ENCODE peak calls at places on chromosomes 7 and 10, in seven cellular contexts. I, Z, C, V, J, F and L are unnamed samples.

GRCh38 chr7:49166441-49166840 is 242.1 kb downstream of the CDC14C start:
- DNase-seq in J (no peak), I (no peak), Z (no peak), C (no peak), V (no peak), F (no peak), L (no peak)

GRCh38 chr10:86969421-86970041 is 1.2 kb downstream of the ADIRF start:
- DNase-seq in I (no peak), J (peak), Z (peak), F (no peak), V (peak), C (peak), L (no peak)

GRCh38 chr7:14888904-14889482 is 13.6 kb downstream of the DGKB start:
- DNase-seq in J (no peak), Z (peak), C (no peak), I (no peak), F (no peak), V (no peak), L (no peak)

GRCh38 chr7:19963695-19964094 is 190.3 kb upstream of the TMEM196 start:
- DNase-seq in V (no peak), J (no peak), I (no peak), C (no peak), Z (no peak), F (no peak), L (no peak)

GRCh38 chr10:58028597-58029366 is 238.9 kb downstream of the IPMK start:
- DNase-seq in I (peak), V (peak), J (no peak), C (no peak), F (no peak), Z (peak), L (no peak)

GRCh38 chr10:30182191-30183075 is 123.0 kb upstream of the JCAD start:
- DNase-seq in V (peak), I (peak), C (no peak), F (no peak), Z (peak), J (peak), L (no peak)

GRCh38 chr10:97596101-97597055 is 6.9 kb downstream of the C10orf62 start:
- DNase-seq in F (no peak), J (peak), I (peak), Z (peak), V (peak), C (peak), L (no peak)

GRCh38 chr10:21372651-21373410 is 152.7 kb downstream of the SKIDA1 start:
- DNase-seq in Z (peak), I (peak), C (peak), V (peak), J (peak), F (no peak), L (no peak)

GRCh38 chr7:44120395-44120794 is 3.0 kb downstream of the POLD2 start:
- DNase-seq in F (no peak), Z (no peak), V (no peak), C (no peak), J (no peak), I (no peak), L (no peak)

GRCh38 chr10:60208676-60209269 is 180.9 kb downstream of the ANK3 start:
- DNase-seq in Z (peak), C (no peak), I (peak), F (no peak), J (no peak), V (peak), L (no peak)

GRCh38 chr10:86775056-86775858 is 18.8 kb downstream of the BMPR1A start:
- DNase-seq in I (no peak), F (no peak), J (no peak), C (no peak), Z (peak), V (peak), L (no peak)

GRCh38 chr7:135889823-135890222 is 87.3 kb downstream of the MTPN start:
- DNase-seq in V (no peak), J (no peak), I (no peak), F (no peak), C (no peak), Z (no peak), L (no peak)

GRCh38 chr10:117541909-117542705 is 439 bp upstream of the EMX2 start:
- DNase-seq in J (peak), Z (no peak), V (peak), C (peak), I (no peak), F (peak), L (no peak)

GRCh38 chr10:114550756-114551290 is 107.3 kb downstream of the ABLIM1 start:
- DNase-seq in J (no peak), Z (peak), V (peak), C (no peak), F (no peak), I (no peak), L (no peak)

GRCh38 chr7:8418627-8419245 is 14.7 kb upstream of the NXPH1 start:
- DNase-seq in F (peak), J (no peak), C (no peak), Z (peak), I (peak), V (peak), L (no peak)

GRCh38 chr7:37510043-37510634 is 61.5 kb upstream of the ELMO1 start:
- DNase-seq in Z (no peak), F (no peak), V (peak), J (no peak), C (no peak), I (no peak), L (no peak)

GRCh38 chr10:17586741-17587720 is 30.1 kb downstream of the HACD1 start:
- DNase-seq in V (peak), J (no peak), C (no peak), F (no peak), I (no peak), Z (peak), L (no peak)

GRCh38 chr10:60735244-60735643 is 43.0 kb upstream of the CDK1 start:
- DNase-seq in V (no peak), C (no peak), J (no peak), F (no peak), Z (no peak), I (no peak), L (no peak)

GRCh38 chr10:12430406-12430982 is 81.1 kb downstream of the CAMK1D start:
- DNase-seq in C (no peak), I (no peak), Z (no peak), J (no peak), F (no peak), V (no peak), L (no peak)

GRCh38 chr10:87552248-87552914 is 47.7 kb downstream of the MINPP1 start:
- DNase-seq in C (no peak), J (no peak), I (no peak), F (no peak), Z (no peak), V (no peak), L (no peak)

GRCh38 chr10:35577915-35578607 is 27.1 kb upstream of the GJD4 start:
- DNase-seq in Z (no peak), V (peak), J (no peak), F (no peak), I (no peak), C (no peak), L (no peak)

GRCh38 chr7:150800576-150801241 is at the start of gene TMEM176A:
- DNase-seq in F (peak), Z (no peak), C (no peak), J (no peak), V (no peak), I (no peak), L (no peak)

GRCh38 chr10:69758310-69758728 is 43.4 kb upstream of the COL13A1 start:
- DNase-seq in F (no peak), V (no peak), C (no peak), Z (no peak), I (no peak), J (no peak), L (no peak)

GRCh38 chr7:121752706-121753105 is 120.3 kb upstream of the PTPRZ1 start:
- DNase-seq in F (no peak), J (no peak), V (peak), C (no peak), Z (no peak), I (no peak), L (no peak)

GRCh38 chr7:57071-57470 is 135.3 kb upstream of the FAM20C start:
- DNase-seq in C (peak), J (no peak), I (no peak), Z (no peak), V (no peak), F (no peak), L (no peak)

GRCh38 chr10:129332476-129332875 is 134.6 kb upstream of the MGMT start:
- DNase-seq in J (no peak), I (no peak), V (peak), C (no peak), Z (no peak), F (no peak), L (no peak)
- TF ChIP-seq CTCF in J (peak), I (no peak), V (peak), C (peak), Z (peak), F (peak), L (peak)

GRCh38 chr7:134627109-134627774 is 19.4 kb upstream of the BPGM start:
- DNase-seq in Z (no peak), V (no peak), F (no peak), J (no peak), I (no peak), C (no peak), L (no peak)

GRCh38 chr7:134622303-134622995 is 24.2 kb upstream of the BPGM start:
- DNase-seq in C (no peak), I (no peak), Z (no peak), J (no peak), F (no peak), V (no peak), L (no peak)

GRCh38 chr7:134619627-134620331 is 26.9 kb upstream of the BPGM start:
- DNase-seq in I (peak), F (no peak), J (no peak), Z (peak), V (peak), C (no peak), L (no peak)

GRCh38 chr7:134625571-134625970 is 21.1 kb upstream of the BPGM start:
- DNase-seq in Z (peak), I (peak), J (no peak), F (no peak), V (peak), C (no peak), L (no peak)

GRCh38 chr7:134623193-134623592 is 23.5 kb upstream of the BPGM start:
- DNase-seq in V (no peak), J (no peak), Z (no peak), C (no peak), I (no peak), F (no peak), L (no peak)
- TF ChIP-seq CTCF in V (no peak), J (no peak), Z (no peak), C (no peak), I (no peak), F (no peak), L (no peak)

DNA sequence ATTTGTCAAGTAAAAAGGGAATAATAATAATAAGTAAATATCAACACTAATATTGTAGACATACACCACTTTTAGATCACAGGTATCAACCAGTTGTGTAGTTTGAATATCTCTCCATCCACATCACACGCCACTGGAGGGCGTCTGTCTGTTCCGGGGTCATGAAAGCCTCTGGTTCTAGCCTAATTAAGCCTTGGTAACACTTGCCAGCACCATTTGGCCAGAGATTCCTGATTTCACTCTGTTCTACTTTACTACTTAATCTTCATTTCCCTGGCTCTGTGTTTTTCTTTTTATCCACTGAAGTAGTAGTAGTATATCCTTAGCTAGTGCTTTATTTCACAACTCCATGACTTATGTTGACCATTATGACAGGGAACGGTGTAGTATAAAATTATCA is 285.6 kb upstream of the POM121L12 start:
- DNase-seq in J (no peak), F (no peak), V (no peak), I (no peak), Z (no peak), C (no peak), L (no peak)
- TF ChIP-seq CTCF in J (no peak), F (peak), V (no peak), I (no peak), Z (no peak), C (no peak), L (peak)

GRCh38 chr7:34281260-34281659 is 375.9 kb downstream of the BMPER start:
- DNase-seq in I (no peak), V (no peak), J (no peak), F (no peak), Z (no peak), C (no peak), L (no peak)
- TF ChIP-seq CTCF in I (no peak), V (no peak), J (no peak), F (no peak), Z (peak), C (no peak), L (no peak)

DNA sequence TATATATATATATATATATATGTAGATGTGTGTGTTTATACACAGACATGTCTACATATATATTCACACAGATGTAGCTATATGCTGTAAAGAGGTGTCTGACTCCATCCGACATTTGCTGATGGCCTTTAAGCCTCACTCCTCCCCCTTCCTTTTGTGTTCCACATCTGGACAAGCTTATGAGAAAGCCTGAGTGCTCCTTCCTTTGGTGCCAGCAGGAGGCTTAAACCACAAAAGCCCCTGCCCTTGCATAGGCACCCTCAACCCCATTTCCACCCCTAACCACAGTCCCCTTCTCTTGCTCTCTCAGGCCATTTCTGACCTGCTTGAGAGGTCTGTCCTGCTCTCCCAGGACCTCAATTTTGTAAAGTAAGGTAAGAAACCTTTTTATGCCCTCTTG is 98.7 kb downstream of the SVOPL start:
- DNase-seq in J (no peak), V (no peak), F (no peak), I (no peak), Z (no peak), C (no peak), L (no peak)
- TF ChIP-seq CTCF in J (no peak), V (no peak), F (no peak), I (no peak), Z (no peak), C (no peak), L (no peak)